ENCODE peak calls at places on chromosomes 12 and 14, in nine cellular contexts. K is A549, E is fibroblast of mammary gland, F is H1, B is fibroblast of pulmonary artery, C is fibroblast of the aortic adventitia, G is AG10803, V is tibial artery, O is heart right ventricle. Y is an unnamed sample.

GRCh38 chr14:67503331-67503730 is 14.8 kb upstream of the TMEM229B start:
- DNase-seq in K (no peak), E (no peak), F (no peak), B (no peak), C (no peak), G (no peak), V (no peak), O (no peak), Y (no peak)

GRCh38 chr14:45633220-45633984 is 380.4 kb upstream of the MIS18BP1 start:
- DNase-seq in K (no peak), E (no peak), F (no peak), B (no peak), C (no peak), G (no peak), V (no peak), O (no peak), Y (no peak)

GRCh38 chr14:69651653-69652052 is 40.3 kb downstream of the SUSD6 start:
- DNase-seq in K (no peak), E (no peak), F (no peak), B (no peak), C (no peak), G (no peak), V (no peak), O (no peak), Y (no peak)

GRCh38 chr12:94089891-94090290 is 58.5 kb upstream of the PLXNC1 start:
- DNase-seq in K (no peak), E (peak), F (no peak), B (peak), C (peak), G (peak), V (no peak), O (no peak), Y (peak)

GRCh38 chr12:66753810-66754209 is 74.9 kb upstream of the GRIP1 start:
- DNase-seq in K (no peak), E (no peak), F (no peak), B (no peak), C (no peak), G (no peak), V (no peak), O (no peak), Y (no peak)

GRCh38 chr14:101714394-101714793 is 47.1 kb upstream of the PPP2R5C start:
- DNase-seq in K (no peak), E (no peak), F (no peak), B (no peak), C (no peak), G (no peak), V (no peak), O (no peak), Y (no peak)

GRCh38 chr14:103742499-103743255 is 27.1 kb downstream of the ZFYVE21 start:
- DNase-seq in K (no peak), E (no peak), F (no peak), B (no peak), C (no peak), G (no peak), V (no peak), O (no peak), Y (no peak)

GRCh38 chr12:57902371-57903042 is 38.9 kb upstream of the ATP23 start:
- DNase-seq in K (no peak), E (no peak), F (no peak), B (no peak), C (no peak), G (peak), V (no peak), O (no peak), Y (peak)

GRCh38 chr12:67650127-67650495 is 1.6 kb downstream of the DYRK2 start:
- DNase-seq in K (no peak), E (peak), F (no peak), B (no peak), C (no peak), G (no peak), V (peak), O (peak), Y (no peak)

GRCh38 chr14:67240168-67240932 is 885 bp upstream of the PALS1 start:
- DNase-seq in K (peak), E (peak), F (no peak), B (peak), C (no peak), G (peak), V (peak), O (peak), Y (peak)

GRCh38 chr12:88206636-88207035 is 64.5 kb downstream of the TMTC3 start:
- DNase-seq in K (no peak), E (peak), F (no peak), B (peak), C (peak), G (peak), V (peak), O (no peak), Y (peak)

GRCh38 chr12:114425031-114425626 is 19.2 kb upstream of the TBX5 start:
- DNase-seq in K (no peak), E (peak), F (no peak), B (peak), C (no peak), G (peak), V (no peak), O (no peak), Y (peak)

GRCh38 chr14:43872222-43872621 is 634.9 kb downstream of the FSCB start:
- DNase-seq in K (no peak), E (no peak), F (peak), B (no peak), C (no peak), G (no peak), V (no peak), O (no peak), Y (no peak)

GRCh38 chr12:4441355-4442330 is 4.0 kb downstream of the FGF6 start:
- DNase-seq in K (no peak), E (no peak), F (peak), B (no peak), C (no peak), G (no peak), V (no peak), O (no peak), Y (no peak)

GRCh38 chr14:69637503-69638030 is 26.2 kb downstream of the SUSD6 start:
- DNase-seq in K (no peak), E (no peak), F (no peak), B (no peak), C (no peak), G (no peak), V (peak), O (peak), Y (no peak)

GRCh38 chr14:91326514-91326832 is 82.0 kb upstream of the GPR68 start:
- DNase-seq in K (no peak), E (no peak), F (no peak), B (no peak), C (no peak), G (no peak), V (no peak), O (no peak), Y (no peak)

GRCh38 chr14:58789106-58789505 is 151.3 kb downstream of the DACT1 start:
- DNase-seq in K (no peak), E (no peak), F (no peak), B (no peak), C (no peak), G (no peak), V (no peak), O (no peak), Y (no peak)

GRCh38 chr12:53391667-53392244 is 11.8 kb downstream of the SP1 start:
- DNase-seq in K (no peak), E (peak), F (no peak), B (no peak), C (no peak), G (peak), V (no peak), O (no peak), Y (no peak)

GRCh38 chr14:65024957-65025356 is 38.3 kb downstream of the FNTB start:
- DNase-seq in K (no peak), E (no peak), F (no peak), B (no peak), C (no peak), G (no peak), V (no peak), O (no peak), Y (no peak)
- H3K4me3 ChIP-seq in K (no peak), E (no peak), F (no peak), B (no peak), C (no peak), G (no peak), V (no peak), O (no peak), Y (no peak)

DNA sequence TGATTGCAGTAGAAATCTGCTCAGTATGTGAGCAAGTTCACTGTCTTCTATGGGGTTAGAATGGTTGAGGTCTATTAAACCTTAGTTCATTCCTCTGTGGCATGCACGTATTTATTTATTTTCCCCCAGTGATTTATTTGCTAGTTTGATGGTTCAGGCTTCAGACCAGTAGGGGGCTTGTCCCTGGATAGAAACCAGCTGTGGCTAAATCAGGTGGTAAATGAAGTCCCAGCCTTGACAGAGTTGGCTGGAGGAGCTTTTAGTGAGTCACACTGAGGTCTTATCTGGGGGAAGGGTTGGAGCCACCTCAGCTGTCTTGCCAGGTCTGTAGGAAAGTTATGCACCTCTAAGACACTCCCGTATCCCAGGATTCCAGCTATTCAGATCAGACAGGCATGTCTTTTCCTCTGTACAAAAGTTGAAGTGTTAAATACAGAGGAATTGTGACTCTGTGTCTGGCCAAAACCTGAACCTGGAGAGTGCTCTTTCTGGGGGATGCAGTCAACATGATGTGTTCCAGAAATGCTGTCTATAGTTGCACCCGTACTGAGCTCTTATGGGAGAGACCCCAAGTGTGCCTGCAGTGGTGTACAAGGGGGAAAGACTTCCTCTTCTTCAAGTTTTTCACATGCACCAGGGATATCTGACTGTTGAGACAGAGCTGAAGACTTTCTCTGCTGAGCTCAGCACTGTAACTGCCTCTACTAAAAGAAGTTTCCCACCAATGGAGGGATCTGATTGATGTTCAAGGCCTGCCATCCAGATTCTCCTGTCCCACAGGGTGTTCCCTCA is 1322.1 kb downstream of the TMEM121 start:
- DNase-seq in K (peak), E (peak), F (no peak), B (no peak), C (no peak), G (no peak), V (no peak), O (no peak), Y (peak)
- TF ChIP-seq CTCF in K (peak), E (no peak), F (no peak), B (no peak), C (no peak), G (no peak), V (no peak), O (no peak), Y (peak)

DNA sequence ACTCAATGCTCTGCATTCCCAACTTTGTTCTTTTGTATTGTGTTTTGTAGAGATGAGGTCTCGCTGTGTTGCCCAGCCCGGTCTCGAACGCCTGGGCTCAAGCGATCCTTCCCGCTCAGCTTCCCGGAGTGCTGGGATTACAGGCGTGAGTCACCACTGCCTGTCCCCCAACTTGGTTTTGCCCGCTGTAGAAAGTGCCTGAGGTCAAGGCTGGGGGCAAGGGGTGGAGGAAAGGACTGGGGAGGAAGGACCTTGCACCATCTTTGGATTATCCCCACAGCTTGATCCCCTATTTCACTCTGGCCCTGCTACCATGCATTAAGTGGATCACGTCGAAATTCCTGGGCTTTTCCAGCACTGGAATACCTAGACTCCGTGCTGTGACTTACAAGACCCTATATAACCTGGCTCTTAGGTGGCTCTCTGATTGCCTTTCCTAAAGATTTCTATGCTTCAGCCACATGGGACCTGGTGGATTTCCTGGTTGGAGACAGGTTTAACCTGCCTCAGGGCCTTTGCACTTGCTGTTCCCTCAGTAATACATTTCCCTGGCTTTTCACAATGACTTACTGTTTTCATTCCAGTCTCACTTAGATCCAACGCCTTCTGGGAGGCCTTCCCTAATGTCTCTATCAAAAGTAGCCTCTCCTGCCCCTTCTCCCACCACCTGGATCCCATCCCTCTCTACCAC is 608 bp upstream of the PIANP start:
- DNase-seq in K (no peak), E (no peak), F (no peak), B (no peak), C (no peak), G (no peak), V (no peak), O (no peak), Y (no peak)
- H3K4me3 ChIP-seq in K (peak), E (peak), F (peak), B (peak), C (peak), G (peak), V (peak), O (no peak), Y (peak)

GRCh38 chr12:47900480-47901129 is 4.2 kb downstream of the VDR start:
- DNase-seq in K (peak), E (no peak), F (no peak), B (no peak), C (no peak), G (peak), V (no peak), O (no peak), Y (peak)
- TF ChIP-seq CTCF in K (peak), E (no peak), F (peak), B (no peak), C (no peak), G (peak), V (no peak), O (no peak), Y (no peak)

GRCh38 chr14:96762650-96763049 is 34.5 kb upstream of the VRK1 start:
- DNase-seq in K (peak), E (peak), F (peak), B (peak), C (peak), G (peak), V (no peak), O (no peak), Y (peak)
- H3K4me3 ChIP-seq in K (peak), E (no peak), F (peak), B (no peak), C (no peak), G (no peak), V (no peak), O (no peak), Y (no peak)

GRCh38 chr12:3353621-3354020 is 137.4 kb upstream of the PRMT8 start:
- DNase-seq in K (no peak), E (no peak), F (no peak), B (no peak), C (no peak), G (no peak), V (no peak), O (no peak), Y (no peak)
- TF ChIP-seq CTCF in K (no peak), E (no peak), F (no peak), B (no peak), C (no peak), G (no peak), V (no peak), O (no peak), Y (no peak)

GRCh38 chr12:112011685-112012084 is 1.3 kb downstream of the TMEM116 start:
- DNase-seq in K (no peak), E (no peak), F (no peak), B (no peak), C (no peak), G (no peak), V (no peak), O (no peak), Y (no peak)
- H3K4me3 ChIP-seq in K (peak), E (peak), F (peak), B (no peak), C (peak), G (no peak), V (peak), O (no peak), Y (no peak)